ENCODE peak calls at places on chromosome 2, in eight cellular contexts. One of them, this sample, is unnamed.

GRCh38 chr2:206154197-206154596 is 5.0 kb downstream of the NDUFS1 start:
- DNase-seq in kidney tubule cell: no peak
- DNase-seq in fibroblast of the aortic adventitia: no peak
- DNase-seq in naive thymus-derived CD8-positive, alpha-beta T cell: no peak
- DNase-seq in sigmoid colon: no peak
- DNase-seq in tibial nerve: no peak
- DNase-seq in SW480: peak
- DNase-seq in T follicular helper cell: no peak
- DNase-seq in this sample: no peak

GRCh38 chr2:128271891-128272585 is 46.6 kb downstream of the HS6ST1 start:
- DNase-seq in fibroblast of the aortic adventitia: no peak
- DNase-seq in kidney tubule cell: no peak
- DNase-seq in tibial nerve: peak
- DNase-seq in sigmoid colon: peak
- DNase-seq in SW480: no peak
- DNase-seq in naive thymus-derived CD8-positive, alpha-beta T cell: no peak
- DNase-seq in T follicular helper cell: no peak
- DNase-seq in this sample: peak

GRCh38 chr2:217248312-217248935 is 388.6 kb upstream of the TNP1 start:
- DNase-seq in naive thymus-derived CD8-positive, alpha-beta T cell: no peak
- DNase-seq in SW480: no peak
- DNase-seq in tibial nerve: peak
- DNase-seq in sigmoid colon: peak
- DNase-seq in T follicular helper cell: no peak
- DNase-seq in kidney tubule cell: peak
- DNase-seq in fibroblast of the aortic adventitia: peak
- DNase-seq in this sample: no peak

GRCh38 chr2:219350938-219351280 is 18.4 kb upstream of the RESP18 start:
- DNase-seq in sigmoid colon: no peak
- DNase-seq in SW480: no peak
- DNase-seq in T follicular helper cell: no peak
- DNase-seq in fibroblast of the aortic adventitia: no peak
- DNase-seq in naive thymus-derived CD8-positive, alpha-beta T cell: no peak
- DNase-seq in kidney tubule cell: peak
- DNase-seq in tibial nerve: no peak
- DNase-seq in this sample: no peak

GRCh38 chr2:239548491-239548890 is 147.7 kb upstream of the HDAC4 start:
- DNase-seq in kidney tubule cell: peak
- DNase-seq in tibial nerve: no peak
- DNase-seq in sigmoid colon: peak
- DNase-seq in fibroblast of the aortic adventitia: no peak
- DNase-seq in T follicular helper cell: no peak
- DNase-seq in naive thymus-derived CD8-positive, alpha-beta T cell: no peak
- DNase-seq in SW480: peak
- DNase-seq in this sample: peak

GRCh38 chr2:219441451-219442205 is 7.0 kb downstream of the SPEG start:
- DNase-seq in sigmoid colon: peak
- DNase-seq in T follicular helper cell: peak
- DNase-seq in SW480: no peak
- DNase-seq in tibial nerve: no peak
- DNase-seq in kidney tubule cell: peak
- DNase-seq in fibroblast of the aortic adventitia: peak
- DNase-seq in naive thymus-derived CD8-positive, alpha-beta T cell: peak
- DNase-seq in this sample: peak

GRCh38 chr2:126634273-126634861 is 21.6 kb upstream of the GYPC start:
- DNase-seq in SW480: peak
- DNase-seq in T follicular helper cell: no peak
- DNase-seq in naive thymus-derived CD8-positive, alpha-beta T cell: peak
- DNase-seq in tibial nerve: no peak
- DNase-seq in fibroblast of the aortic adventitia: peak
- DNase-seq in sigmoid colon: no peak
- DNase-seq in kidney tubule cell: peak
- DNase-seq in this sample: no peak

GRCh38 chr2:177518754-177519153 is 126.2 kb downstream of the AGPS start:
- DNase-seq in sigmoid colon: no peak
- DNase-seq in fibroblast of the aortic adventitia: no peak
- DNase-seq in tibial nerve: no peak
- DNase-seq in kidney tubule cell: no peak
- DNase-seq in SW480: no peak
- DNase-seq in T follicular helper cell: no peak
- DNase-seq in naive thymus-derived CD8-positive, alpha-beta T cell: no peak
- DNase-seq in this sample: no peak

GRCh38 chr2:32752205-32752604 is 124.4 kb downstream of the TTC27 start:
- DNase-seq in fibroblast of the aortic adventitia: peak
- DNase-seq in naive thymus-derived CD8-positive, alpha-beta T cell: no peak
- DNase-seq in SW480: no peak
- DNase-seq in kidney tubule cell: no peak
- DNase-seq in T follicular helper cell: no peak
- DNase-seq in sigmoid colon: no peak
- DNase-seq in tibial nerve: no peak
- DNase-seq in this sample: no peak

GRCh38 chr2:45912109-45912508 is 260.6 kb downstream of the PRKCE start:
- DNase-seq in kidney tubule cell: no peak
- DNase-seq in T follicular helper cell: no peak
- DNase-seq in tibial nerve: no peak
- DNase-seq in naive thymus-derived CD8-positive, alpha-beta T cell: no peak
- DNase-seq in SW480: no peak
- DNase-seq in fibroblast of the aortic adventitia: no peak
- DNase-seq in sigmoid colon: no peak
- DNase-seq in this sample: no peak

GRCh38 chr2:157722580-157723234 is 94.0 kb upstream of the ACVR1C start:
- DNase-seq in sigmoid colon: no peak
- DNase-seq in naive thymus-derived CD8-positive, alpha-beta T cell: no peak
- DNase-seq in T follicular helper cell: no peak
- DNase-seq in SW480: peak
- DNase-seq in kidney tubule cell: peak
- DNase-seq in tibial nerve: no peak
- DNase-seq in fibroblast of the aortic adventitia: peak
- DNase-seq in this sample: no peak

GRCh38 chr2:46315103-46315890 is 18.1 kb downstream of the EPAS1 start:
- DNase-seq in tibial nerve: peak
- DNase-seq in fibroblast of the aortic adventitia: peak
- DNase-seq in T follicular helper cell: no peak
- DNase-seq in SW480: peak
- DNase-seq in sigmoid colon: peak
- DNase-seq in naive thymus-derived CD8-positive, alpha-beta T cell: no peak
- DNase-seq in kidney tubule cell: peak
- DNase-seq in this sample: peak

GRCh38 chr2:11524470-11524869 is 9.4 kb upstream of the GREB1 start:
- DNase-seq in naive thymus-derived CD8-positive, alpha-beta T cell: no peak
- DNase-seq in fibroblast of the aortic adventitia: no peak
- DNase-seq in SW480: no peak
- DNase-seq in tibial nerve: no peak
- DNase-seq in sigmoid colon: no peak
- DNase-seq in kidney tubule cell: no peak
- DNase-seq in T follicular helper cell: no peak
- DNase-seq in this sample: no peak

GRCh38 chr2:29579495-29580178 is 341.7 kb downstream of the ALK start:
- DNase-seq in fibroblast of the aortic adventitia: no peak
- DNase-seq in tibial nerve: no peak
- DNase-seq in naive thymus-derived CD8-positive, alpha-beta T cell: no peak
- DNase-seq in SW480: no peak
- DNase-seq in T follicular helper cell: no peak
- DNase-seq in sigmoid colon: no peak
- DNase-seq in kidney tubule cell: no peak
- DNase-seq in this sample: no peak

GRCh38 chr2:127066942-127067341 is 40.0 kb downstream of the BIN1 start:
- DNase-seq in tibial nerve: peak
- DNase-seq in T follicular helper cell: no peak
- DNase-seq in naive thymus-derived CD8-positive, alpha-beta T cell: no peak
- DNase-seq in SW480: no peak
- DNase-seq in fibroblast of the aortic adventitia: peak
- DNase-seq in kidney tubule cell: no peak
- DNase-seq in sigmoid colon: peak
- DNase-seq in this sample: no peak

GRCh38 chr2:101463885-101464653 is 10.8 kb downstream of the RFX8 start:
- DNase-seq in kidney tubule cell: peak
- DNase-seq in sigmoid colon: no peak
- DNase-seq in fibroblast of the aortic adventitia: peak
- DNase-seq in tibial nerve: no peak
- DNase-seq in naive thymus-derived CD8-positive, alpha-beta T cell: no peak
- DNase-seq in SW480: no peak
- DNase-seq in T follicular helper cell: no peak
- DNase-seq in this sample: no peak

GRCh38 chr2:53786371-53787254 is at the start of the genes ASB3 and ERLEC1:
- DNase-seq in SW480: peak
- DNase-seq in sigmoid colon: peak
- DNase-seq in T follicular helper cell: peak
- DNase-seq in fibroblast of the aortic adventitia: peak
- DNase-seq in tibial nerve: peak
- DNase-seq in naive thymus-derived CD8-positive, alpha-beta T cell: peak
- DNase-seq in kidney tubule cell: peak
- DNase-seq in this sample: peak

GRCh38 chr2:195486520-195486919 is 170.5 kb upstream of the SLC39A10 start:
- DNase-seq in sigmoid colon: no peak
- DNase-seq in fibroblast of the aortic adventitia: no peak
- DNase-seq in T follicular helper cell: no peak
- DNase-seq in naive thymus-derived CD8-positive, alpha-beta T cell: no peak
- DNase-seq in tibial nerve: no peak
- DNase-seq in kidney tubule cell: no peak
- DNase-seq in SW480: peak
- DNase-seq in this sample: no peak

GRCh38 chr2:63189026-63189425 is 138.4 kb downstream of the OTX1 start:
- DNase-seq in T follicular helper cell: no peak
- DNase-seq in naive thymus-derived CD8-positive, alpha-beta T cell: no peak
- DNase-seq in sigmoid colon: no peak
- DNase-seq in tibial nerve: no peak
- DNase-seq in kidney tubule cell: peak
- DNase-seq in SW480: peak
- DNase-seq in fibroblast of the aortic adventitia: peak
- DNase-seq in this sample: no peak

GRCh38 chr2:108923019-108923700 is 65.9 kb downstream of the EDAR start:
- DNase-seq in naive thymus-derived CD8-positive, alpha-beta T cell: no peak
- DNase-seq in SW480: peak
- DNase-seq in fibroblast of the aortic adventitia: no peak
- DNase-seq in kidney tubule cell: peak
- DNase-seq in tibial nerve: no peak
- DNase-seq in sigmoid colon: peak
- DNase-seq in T follicular helper cell: no peak
- DNase-seq in this sample: peak

GRCh38 chr2:36192978-36193377 is 162.6 kb upstream of the CRIM1 start:
- DNase-seq in tibial nerve: no peak
- DNase-seq in naive thymus-derived CD8-positive, alpha-beta T cell: no peak
- DNase-seq in sigmoid colon: no peak
- DNase-seq in kidney tubule cell: no peak
- DNase-seq in fibroblast of the aortic adventitia: no peak
- DNase-seq in SW480: no peak
- DNase-seq in T follicular helper cell: no peak
- DNase-seq in this sample: no peak

GRCh38 chr2:212939777-212940531 is 211.5 kb downstream of the IKZF2 start:
- DNase-seq in T follicular helper cell: no peak
- DNase-seq in fibroblast of the aortic adventitia: no peak
- DNase-seq in sigmoid colon: no peak
- DNase-seq in naive thymus-derived CD8-positive, alpha-beta T cell: no peak
- DNase-seq in tibial nerve: no peak
- DNase-seq in kidney tubule cell: peak
- DNase-seq in SW480: peak
- DNase-seq in this sample: no peak

GRCh38 chr2:68336192-68336591 is 16.4 kb upstream of the CNRIP1 start:
- DNase-seq in kidney tubule cell: peak
- DNase-seq in SW480: no peak
- DNase-seq in naive thymus-derived CD8-positive, alpha-beta T cell: no peak
- DNase-seq in fibroblast of the aortic adventitia: peak
- DNase-seq in T follicular helper cell: no peak
- DNase-seq in sigmoid colon: no peak
- DNase-seq in tibial nerve: no peak
- DNase-seq in this sample: no peak

GRCh38 chr2:191985740-191986139 is 138.9 kb upstream of the CAVIN2 start:
- DNase-seq in SW480: no peak
- DNase-seq in T follicular helper cell: no peak
- DNase-seq in kidney tubule cell: no peak
- DNase-seq in sigmoid colon: no peak
- DNase-seq in tibial nerve: no peak
- DNase-seq in naive thymus-derived CD8-positive, alpha-beta T cell: no peak
- DNase-seq in fibroblast of the aortic adventitia: no peak
- DNase-seq in this sample: no peak

GRCh38 chr2:128376241-128377041 is 57.8 kb upstream of the HS6ST1 start:
- DNase-seq in SW480: peak
- DNase-seq in kidney tubule cell: no peak
- DNase-seq in sigmoid colon: peak
- DNase-seq in tibial nerve: no peak
- DNase-seq in T follicular helper cell: no peak
- DNase-seq in naive thymus-derived CD8-positive, alpha-beta T cell: no peak
- DNase-seq in fibroblast of the aortic adventitia: no peak
- DNase-seq in this sample: peak

GRCh38 chr2:1193801-1194200 is 219.5 kb upstream of the TPO start:
- DNase-seq in sigmoid colon: no peak
- DNase-seq in T follicular helper cell: no peak
- DNase-seq in tibial nerve: no peak
- DNase-seq in naive thymus-derived CD8-positive, alpha-beta T cell: no peak
- DNase-seq in SW480: no peak
- DNase-seq in kidney tubule cell: no peak
- DNase-seq in fibroblast of the aortic adventitia: no peak
- DNase-seq in this sample: no peak

GRCh38 chr2:189092936-189093335 is 86.6 kb downstream of the COL5A2 start:
- DNase-seq in T follicular helper cell: no peak
- DNase-seq in kidney tubule cell: no peak
- DNase-seq in naive thymus-derived CD8-positive, alpha-beta T cell: no peak
- DNase-seq in tibial nerve: peak
- DNase-seq in fibroblast of the aortic adventitia: peak
- DNase-seq in SW480: no peak
- DNase-seq in sigmoid colon: peak
- DNase-seq in this sample: no peak

GRCh38 chr2:74149570-74150319 is 2.0 kb upstream of the BOLA3 start:
- DNase-seq in naive thymus-derived CD8-positive, alpha-beta T cell: no peak
- DNase-seq in tibial nerve: no peak
- DNase-seq in SW480: no peak
- DNase-seq in fibroblast of the aortic adventitia: no peak
- DNase-seq in sigmoid colon: no peak
- DNase-seq in kidney tubule cell: no peak
- DNase-seq in T follicular helper cell: no peak
- DNase-seq in this sample: no peak

GRCh38 chr2:62774555-62775366 is 69.2 kb downstream of the EHBP1 start:
- DNase-seq in naive thymus-derived CD8-positive, alpha-beta T cell: peak
- DNase-seq in kidney tubule cell: peak
- DNase-seq in SW480: peak
- DNase-seq in T follicular helper cell: no peak
- DNase-seq in tibial nerve: no peak
- DNase-seq in sigmoid colon: peak
- DNase-seq in fibroblast of the aortic adventitia: peak
- DNase-seq in this sample: no peak

GRCh38 chr2:23693606-23693951 is 233.3 kb downstream of the ATAD2B start:
- DNase-seq in T follicular helper cell: no peak
- DNase-seq in fibroblast of the aortic adventitia: no peak
- DNase-seq in sigmoid colon: no peak
- DNase-seq in kidney tubule cell: no peak
- DNase-seq in naive thymus-derived CD8-positive, alpha-beta T cell: no peak
- DNase-seq in tibial nerve: no peak
- DNase-seq in SW480: no peak
- DNase-seq in this sample: no peak

This sample was measured in spleen.